ENCODE peak calls at places on chromosomes 7 and 10, in four cellular contexts. Z is naive thymus-derived CD8-positive, alpha-beta T cell; E is neuronal stem cell; T is mesenteric fat pad. K is an unnamed sample.

GRCh38 chr7:144508702-144509101 is 105.2 kb upstream of the NOBOX start:
- DNase-seq in T (no peak), E (no peak), Z (no peak), K (no peak)

GRCh38 chr7:134514663-134515062 is 12.7 kb upstream of the AKR1B10 start:
- DNase-seq in Z (no peak), T (no peak), E (peak), K (peak)

GRCh38 chr10:92714152-92714836 is 24.5 kb downstream of the HHEX start:
- DNase-seq in E (no peak), T (peak), Z (no peak), K (no peak)

GRCh38 chr10:117830832-117831231 is 215.9 kb downstream of the RAB11FIP2 start:
- DNase-seq in T (no peak), Z (no peak), E (peak), K (no peak)

GRCh38 chr10:99906470-99906869 is 103.3 kb downstream of the DNMBP start:
- DNase-seq in T (no peak), Z (no peak), E (no peak), K (peak)

GRCh38 chr10:79401015-79401921 is 44.2 kb downstream of the ZCCHC24 start:
- DNase-seq in T (no peak), Z (no peak), E (no peak), K (no peak)

GRCh38 chr7:131011437-131011752 is 277.4 kb upstream of the KLF14 start:
- DNase-seq in E (no peak), Z (no peak), T (no peak), K (no peak)

GRCh38 chr7:90530263-90530662 is 60.8 kb downstream of the PTTG1IP2 start:
- DNase-seq in T (no peak), E (no peak), Z (no peak), K (peak)

GRCh38 chr7:32400676-32401075 is 89.5 kb downstream of the LSM5 start:
- DNase-seq in T (no peak), Z (no peak), E (no peak), K (no peak)

GRCh38 chr7:17274551-17275245 is 23.8 kb upstream of the AHR start:
- DNase-seq in Z (no peak), T (no peak), E (no peak), K (peak)

GRCh38 chr10:116892873-116893685 is 43.8 kb downstream of the ENO4 start:
- DNase-seq in Z (no peak), T (no peak), E (no peak), K (no peak)

K was measured in LHCN-M2.